ENCODE peak calls at places on chromosomes 1 and 21, in seven cellular contexts. G, I, H, Y, C, L and Z are unnamed samples.

GRCh38 chr1:220772846-220773245 is 13.9 kb upstream of the MTARC1 start:
- DNase-seq in G (no peak), Y (no peak), L (no peak), C (no peak), H (no peak), I (no peak), Z (no peak)

GRCh38 chr1:147580200-147580557 is 38.9 kb downstream of the BCL9 start:
- DNase-seq in C (no peak), H (no peak), L (peak), I (no peak), G (no peak), Y (no peak), Z (no peak)

GRCh38 chr21:31416465-31416864 is 72.4 kb upstream of the TIAM1 start:
- DNase-seq in Y (no peak), I (no peak), G (no peak), L (peak), C (no peak), H (no peak), Z (no peak)

GRCh38 chr1:47755368-47755990 is 241.7 kb downstream of the TRABD2B start:
- DNase-seq in Y (peak), G (no peak), H (peak), C (no peak), I (no peak), L (no peak), Z (no peak)

GRCh38 chr1:28296401-28297220 is 32.2 kb upstream of the MED18 start:
- DNase-seq in H (no peak), C (no peak), Y (no peak), G (no peak), L (peak), I (no peak), Z (no peak)

GRCh38 chr21:38831526-38832467 is 26.1 kb downstream of the ETS2 start:
- DNase-seq in L (peak), C (no peak), Y (no peak), G (peak), H (peak), I (peak), Z (no peak)

GRCh38 chr1:39391741-39392679 is 99.4 kb upstream of the BMP8A start:
- DNase-seq in C (peak), G (peak), H (no peak), Y (no peak), L (peak), I (peak), Z (no peak)

GRCh38 chr1:8661185-8662110 is 156.0 kb downstream of the RERE start:
- DNase-seq in G (peak), Y (no peak), H (peak), L (peak), C (no peak), I (peak), Z (no peak)

GRCh38 chr1:185733818-185734709 is at the start of gene HMCN1:
- DNase-seq in H (peak), I (no peak), G (peak), L (peak), C (peak), Y (peak), Z (no peak)

GRCh38 chr1:115838426-115838804 is 2.5 kb downstream of the NHLH2 start:
- DNase-seq in L (no peak), H (no peak), C (no peak), Y (no peak), G (no peak), I (no peak), Z (no peak)

GRCh38 chr1:107782192-107782845 is 182.7 kb downstream of the VAV3 start:
- DNase-seq in Y (peak), L (peak), H (peak), C (peak), G (no peak), I (peak), Z (no peak)

GRCh38 chr1:85325920-85326319 is 49.5 kb upstream of the BCL10 start:
- DNase-seq in G (no peak), L (no peak), I (no peak), C (no peak), H (no peak), Y (no peak), Z (no peak)

GRCh38 chr1:209567788-209568187 is 15.7 kb upstream of the CAMK1G start:
- DNase-seq in G (no peak), L (peak), H (no peak), C (no peak), Y (no peak), I (no peak), Z (no peak)

GRCh38 chr21:34715985-34716596 is 47.3 kb downstream of the CLIC6 start:
- DNase-seq in G (no peak), C (no peak), H (no peak), Y (no peak), I (no peak), L (no peak), Z (no peak)

GRCh38 chr1:2555634-2556276 is 416 bp upstream of the TNFRSF14 start:
- DNase-seq in H (peak), Y (no peak), L (no peak), G (peak), I (peak), C (no peak), Z (no peak)

GRCh38 chr1:69045572-69045971 is 522.1 kb upstream of the LRRC7 start:
- DNase-seq in H (no peak), C (no peak), I (no peak), G (no peak), L (no peak), Y (no peak), Z (no peak)

GRCh38 chr1:24640288-24640687 is 2.8 kb upstream of the SRRM1 start:
- DNase-seq in Y (no peak), G (no peak), H (no peak), I (no peak), C (no peak), L (peak), Z (no peak)

GRCh38 chr21:43703068-43703880 is 15.7 kb upstream of the PDXK start:
- DNase-seq in Y (no peak), G (no peak), L (peak), C (no peak), H (no peak), I (no peak), Z (no peak)

GRCh38 chr21:41973861-41974751 is 20.3 kb upstream of the C2CD2 start:
- DNase-seq in I (no peak), H (no peak), Y (no peak), L (peak), C (no peak), G (no peak), Z (no peak)

GRCh38 chr1:20073247-20073646 is 3.3 kb downstream of the PLA2G5 start:
- DNase-seq in I (no peak), L (no peak), G (no peak), C (no peak), H (peak), Y (no peak), Z (no peak)

GRCh38 chr1:231691618-231692259 is 65.1 kb downstream of the DISC1 start:
- DNase-seq in Y (no peak), G (no peak), I (no peak), L (peak), H (no peak), C (no peak), Z (no peak)